ENCODE peak calls at places on chromosome 20, in six cellular contexts. H is caudate nucleus; V is NCI-H1092 treated with DMSO at 0.1 percent for 48 hours; S is small intestine; Z is RCC 7860; K is CD8-positive, alpha-beta memory T cell. X is an unnamed sample.

GRCh38 chr20:54044156-54044555 is 26.2 kb downstream of the BCAS1 start:
- DNase-seq in Z (peak), S (no peak), H (no peak), K (no peak), V (no peak), X (no peak)

GRCh38 chr20:4167261-4168004 is 152.1 kb upstream of the RNF24 start:
- DNase-seq in S (peak), K (no peak), V (no peak), Z (no peak), H (peak), X (no peak)

GRCh38 chr20:48153523-48153922 is 368.2 kb upstream of the SULF2 start:
- DNase-seq in K (no peak), Z (no peak), H (peak), V (peak), S (no peak), X (no peak)

GRCh38 chr20:32585011-32585518 is at the start of gene NOL4L:
- DNase-seq in H (no peak), K (peak), Z (peak), V (peak), S (no peak), X (no peak)

GRCh38 chr20:39318911-39319310 is 356.8 kb downstream of the DHX35 start:
- DNase-seq in S (no peak), H (no peak), K (no peak), Z (no peak), V (no peak), X (no peak)

GRCh38 chr20:55540486-55540885 is 464.8 kb downstream of the CBLN4 start:
- DNase-seq in Z (no peak), K (no peak), V (no peak), S (no peak), H (no peak), X (no peak)

GRCh38 chr20:25540273-25540672 is 45.1 kb downstream of the NINL start:
- DNase-seq in V (no peak), K (no peak), Z (no peak), H (no peak), S (peak), X (no peak)

GRCh38 chr20:60113024-60113724 is 155.0 kb downstream of the CDH26 start:
- DNase-seq in S (no peak), Z (no peak), H (no peak), K (no peak), V (no peak), X (no peak)

GRCh38 chr20:31718952-31719643 is 3.6 kb downstream of the BCL2L1 start:
- DNase-seq in K (no peak), H (no peak), Z (peak), V (no peak), S (peak), X (no peak)

GRCh38 chr20:49385471-49385870 is 97.0 kb downstream of the KCNB1 start:
- DNase-seq in K (no peak), S (peak), V (peak), Z (peak), H (no peak), X (no peak)

GRCh38 chr20:43722153-43722505 is 4.7 kb downstream of the GTSF1L start:
- DNase-seq in H (no peak), S (no peak), V (no peak), Z (no peak), K (peak), X (no peak)

GRCh38 chr20:31581391-31581790 is 23.7 kb upstream of the ID1 start:
- DNase-seq in V (no peak), S (no peak), K (no peak), Z (no peak), H (no peak), X (no peak)

GRCh38 chr20:60246751-60247150 is 288.5 kb downstream of the CDH26 start:
- DNase-seq in K (no peak), S (no peak), Z (no peak), H (no peak), V (no peak), X (no peak)

GRCh38 chr20:19317240-19318069 is 105.0 kb downstream of the SLC24A3 start:
- DNase-seq in S (peak), Z (no peak), K (no peak), V (no peak), H (no peak), X (no peak)

GRCh38 chr20:59661621-59662020 is 57.3 kb downstream of the PHACTR3 start:
- DNase-seq in K (no peak), H (no peak), V (no peak), S (no peak), Z (no peak), X (no peak)

GRCh38 chr20:17874271-17875105 is 94.1 kb downstream of the SNX5 start:
- DNase-seq in V (no peak), S (no peak), K (no peak), H (no peak), Z (no peak), X (no peak)

GRCh38 chr20:22475662-22476061 is 108.7 kb downstream of the FOXA2 start:
- DNase-seq in V (no peak), K (no peak), S (no peak), H (no peak), Z (no peak), X (no peak)

GRCh38 chr20:60068509-60068908 is 110.3 kb downstream of the CDH26 start:
- DNase-seq in K (no peak), H (no peak), S (no peak), Z (no peak), V (no peak), X (no peak)

GRCh38 chr20:32973077-32973717 is 31.0 kb downstream of the SUN5 start:
- DNase-seq in H (no peak), Z (no peak), V (no peak), S (no peak), K (no peak), X (no peak)

X was measured in cortex of kidney.